ENCODE peak calls at places on chromosomes 2 and 18, in six cellular contexts. One of them, this sample, is unnamed.

GRCh38 chr2:122635649-122636496 is 880.4 kb downstream of the TSN start:
- DNase-seq in heart right ventricle: no peak
- DNase-seq in stomach: no peak
- DNase-seq in fibroblast of villous mesenchyme: peak
- DNase-seq in hepatocyte: no peak
- DNase-seq in A549: no peak
- DNase-seq in this sample: no peak

GRCh38 chr18:12862467-12862866 is 21.6 kb downstream of the PTPN2 start:
- DNase-seq in stomach: peak
- DNase-seq in A549: no peak
- DNase-seq in fibroblast of villous mesenchyme: no peak
- DNase-seq in hepatocyte: peak
- DNase-seq in heart right ventricle: no peak
- DNase-seq in this sample: no peak

GRCh38 chr2:20092226-20092900 is 40.9 kb upstream of the LAPTM4A start:
- DNase-seq in hepatocyte: no peak
- DNase-seq in fibroblast of villous mesenchyme: no peak
- DNase-seq in heart right ventricle: no peak
- DNase-seq in stomach: no peak
- DNase-seq in A549: no peak
- DNase-seq in this sample: no peak

GRCh38 chr2:190507135-190507534 is 27.4 kb downstream of the NEMP2 start:
- DNase-seq in fibroblast of villous mesenchyme: no peak
- DNase-seq in stomach: no peak
- DNase-seq in hepatocyte: no peak
- DNase-seq in A549: no peak
- DNase-seq in heart right ventricle: no peak
- DNase-seq in this sample: no peak

GRCh38 chr2:26632624-26633185 is 8.5 kb downstream of the CIB4 start:
- DNase-seq in fibroblast of villous mesenchyme: no peak
- DNase-seq in stomach: no peak
- DNase-seq in hepatocyte: no peak
- DNase-seq in A549: no peak
- DNase-seq in heart right ventricle: no peak
- DNase-seq in this sample: no peak

GRCh38 chr2:8684421-8684884 is 2.6 kb downstream of the ID2 start:
- DNase-seq in fibroblast of villous mesenchyme: no peak
- DNase-seq in stomach: no peak
- DNase-seq in hepatocyte: no peak
- DNase-seq in A549: peak
- DNase-seq in heart right ventricle: no peak
- DNase-seq in this sample: no peak

GRCh38 chr2:60963176-60963575 is 54.3 kb upstream of the PEX13 start:
- DNase-seq in fibroblast of villous mesenchyme: no peak
- DNase-seq in heart right ventricle: no peak
- DNase-seq in A549: no peak
- DNase-seq in hepatocyte: no peak
- DNase-seq in stomach: peak
- DNase-seq in this sample: no peak

GRCh38 chr2:121727332-121727731 is 9.3 kb downstream of the NIFK start:
- DNase-seq in A549: no peak
- DNase-seq in hepatocyte: no peak
- DNase-seq in fibroblast of villous mesenchyme: no peak
- DNase-seq in heart right ventricle: no peak
- DNase-seq in stomach: no peak
- DNase-seq in this sample: no peak

GRCh38 chr2:136424112-136424511 is 306.2 kb upstream of the CXCR4 start:
- DNase-seq in heart right ventricle: no peak
- DNase-seq in A549: no peak
- DNase-seq in fibroblast of villous mesenchyme: no peak
- DNase-seq in stomach: no peak
- DNase-seq in hepatocyte: no peak
- DNase-seq in this sample: no peak

GRCh38 chr2:238653436-238654109 is 194.3 kb upstream of the TWIST2 start:
- DNase-seq in heart right ventricle: no peak
- DNase-seq in stomach: no peak
- DNase-seq in A549: no peak
- DNase-seq in fibroblast of villous mesenchyme: no peak
- DNase-seq in hepatocyte: no peak
- DNase-seq in this sample: no peak

GRCh38 chr2:159226059-159226461 is 60.4 kb downstream of the WDSUB1 start:
- DNase-seq in fibroblast of villous mesenchyme: peak
- DNase-seq in heart right ventricle: no peak
- DNase-seq in stomach: peak
- DNase-seq in A549: peak
- DNase-seq in hepatocyte: no peak
- DNase-seq in this sample: no peak

GRCh38 chr2:217666338-217666737 is 336.5 kb downstream of the TNS1 start:
- DNase-seq in fibroblast of villous mesenchyme: no peak
- DNase-seq in A549: no peak
- DNase-seq in hepatocyte: no peak
- DNase-seq in heart right ventricle: no peak
- DNase-seq in stomach: no peak
- DNase-seq in this sample: no peak

GRCh38 chr18:79944126-79944731 is 7.2 kb downstream of the SLC66A2 start:
- DNase-seq in fibroblast of villous mesenchyme: no peak
- DNase-seq in A549: no peak
- DNase-seq in stomach: peak
- DNase-seq in heart right ventricle: no peak
- DNase-seq in hepatocyte: no peak
- DNase-seq in this sample: peak

GRCh38 chr2:55012648-55013484 is 37.4 kb downstream of the RTN4 start:
- DNase-seq in fibroblast of villous mesenchyme: no peak
- DNase-seq in stomach: no peak
- DNase-seq in hepatocyte: no peak
- DNase-seq in heart right ventricle: no peak
- DNase-seq in A549: no peak
- DNase-seq in this sample: no peak

GRCh38 chr2:241063093-241063551 is 39.0 kb downstream of the MTERF4 start:
- DNase-seq in A549: no peak
- DNase-seq in heart right ventricle: no peak
- DNase-seq in fibroblast of villous mesenchyme: no peak
- DNase-seq in hepatocyte: no peak
- DNase-seq in stomach: no peak
- DNase-seq in this sample: no peak

GRCh38 chr2:209933499-209934458 is 68.7 kb upstream of the RPE start:
- DNase-seq in A549: no peak
- DNase-seq in hepatocyte: peak
- DNase-seq in heart right ventricle: no peak
- DNase-seq in fibroblast of villous mesenchyme: peak
- DNase-seq in stomach: peak
- DNase-seq in this sample: peak

GRCh38 chr2:42112418-42112817 is 56.7 kb upstream of the EML4 start:
- DNase-seq in stomach: no peak
- DNase-seq in heart right ventricle: no peak
- DNase-seq in fibroblast of villous mesenchyme: no peak
- DNase-seq in A549: no peak
- DNase-seq in hepatocyte: no peak
- DNase-seq in this sample: no peak

GRCh38 chr2:78351208-78351607 is 674.3 kb upstream of the REG3G start:
- DNase-seq in heart right ventricle: no peak
- DNase-seq in A549: peak
- DNase-seq in stomach: no peak
- DNase-seq in hepatocyte: peak
- DNase-seq in fibroblast of villous mesenchyme: no peak
- DNase-seq in this sample: no peak

GRCh38 chr2:235268535-235268934 is 225.3 kb upstream of the AGAP1 start:
- DNase-seq in hepatocyte: no peak
- DNase-seq in A549: peak
- DNase-seq in heart right ventricle: no peak
- DNase-seq in fibroblast of villous mesenchyme: peak
- DNase-seq in stomach: no peak
- DNase-seq in this sample: no peak

GRCh38 chr2:232339121-232340081 is 39.1 kb upstream of the ALPP start:
- DNase-seq in fibroblast of villous mesenchyme: no peak
- DNase-seq in heart right ventricle: no peak
- DNase-seq in stomach: no peak
- DNase-seq in A549: no peak
- DNase-seq in hepatocyte: no peak
- DNase-seq in this sample: no peak

GRCh38 chr18:7872569-7872968 is 305.5 kb downstream of the PTPRM start:
- DNase-seq in hepatocyte: peak
- DNase-seq in stomach: no peak
- DNase-seq in fibroblast of villous mesenchyme: peak
- DNase-seq in heart right ventricle: no peak
- DNase-seq in A549: peak
- DNase-seq in this sample: no peak

GRCh38 chr18:79203017-79203605 is 133.9 kb downstream of the ATP9B start:
- DNase-seq in fibroblast of villous mesenchyme: no peak
- DNase-seq in hepatocyte: no peak
- DNase-seq in stomach: no peak
- DNase-seq in A549: no peak
- DNase-seq in heart right ventricle: no peak
- DNase-seq in this sample: no peak

GRCh38 chr2:69742170-69742952 is 427 bp downstream of the ANXA4 start:
- DNase-seq in fibroblast of villous mesenchyme: no peak
- DNase-seq in heart right ventricle: no peak
- DNase-seq in hepatocyte: no peak
- DNase-seq in stomach: no peak
- DNase-seq in A549: peak
- DNase-seq in this sample: no peak

GRCh38 chr2:109470121-109470921 is 143.4 kb downstream of the SEPTIN10 start:
- DNase-seq in stomach: no peak
- DNase-seq in A549: peak
- DNase-seq in hepatocyte: peak
- DNase-seq in fibroblast of villous mesenchyme: peak
- DNase-seq in heart right ventricle: no peak
- DNase-seq in this sample: no peak

GRCh38 chr2:45763256-45763655 is 111.8 kb downstream of the PRKCE start:
- DNase-seq in heart right ventricle: no peak
- DNase-seq in fibroblast of villous mesenchyme: peak
- DNase-seq in stomach: no peak
- DNase-seq in hepatocyte: no peak
- DNase-seq in A549: no peak
- DNase-seq in this sample: no peak

GRCh38 chr2:24258718-24259117 is 83.9 kb downstream of the FAM228A start:
- DNase-seq in stomach: no peak
- DNase-seq in heart right ventricle: no peak
- DNase-seq in hepatocyte: no peak
- DNase-seq in fibroblast of villous mesenchyme: no peak
- DNase-seq in A549: no peak
- DNase-seq in this sample: no peak

GRCh38 chr18:25144835-25145234 is 207.1 kb downstream of the ZNF521 start:
- DNase-seq in heart right ventricle: peak
- DNase-seq in A549: no peak
- DNase-seq in hepatocyte: no peak
- DNase-seq in stomach: no peak
- DNase-seq in fibroblast of villous mesenchyme: peak
- DNase-seq in this sample: no peak

GRCh38 chr2:63617360-63617759 is 28.6 kb downstream of the MDH1 start:
- DNase-seq in fibroblast of villous mesenchyme: no peak
- DNase-seq in stomach: no peak
- DNase-seq in A549: no peak
- DNase-seq in hepatocyte: no peak
- DNase-seq in heart right ventricle: no peak
- DNase-seq in this sample: no peak
- H3K4me3 ChIP-seq in fibroblast of villous mesenchyme: no peak
- H3K4me3 ChIP-seq in stomach: no peak
- H3K4me3 ChIP-seq in A549: no peak
- H3K4me3 ChIP-seq in hepatocyte: no peak
- H3K4me3 ChIP-seq in heart right ventricle: no peak
- H3K4me3 ChIP-seq in this sample: no peak

GRCh38 chr18:55406374-55407045 is 181.5 kb downstream of the TCF4 start:
- DNase-seq in stomach: no peak
- DNase-seq in hepatocyte: no peak
- DNase-seq in A549: no peak
- DNase-seq in fibroblast of villous mesenchyme: no peak
- DNase-seq in heart right ventricle: no peak
- DNase-seq in this sample: no peak

GRCh38 chr18:55407191-55407590 is 180.8 kb downstream of the TCF4 start:
- DNase-seq in hepatocyte: no peak
- DNase-seq in heart right ventricle: no peak
- DNase-seq in fibroblast of villous mesenchyme: no peak
- DNase-seq in stomach: no peak
- DNase-seq in A549: no peak
- DNase-seq in this sample: no peak

GRCh38 chr18:55404811-55405654 is 183.0 kb downstream of the TCF4 start:
- DNase-seq in heart right ventricle: no peak
- DNase-seq in hepatocyte: no peak
- DNase-seq in stomach: no peak
- DNase-seq in A549: no peak
- DNase-seq in fibroblast of villous mesenchyme: peak
- DNase-seq in this sample: no peak

GRCh38 chr18:55404136-55404810 is 183.7 kb downstream of the TCF4 start:
- DNase-seq in A549: no peak
- DNase-seq in hepatocyte: no peak
- DNase-seq in stomach: no peak
- DNase-seq in fibroblast of villous mesenchyme: no peak
- DNase-seq in heart right ventricle: no peak
- DNase-seq in this sample: no peak

GRCh38 chr18:55405655-55406373 is 182.2 kb downstream of the TCF4 start:
- DNase-seq in fibroblast of villous mesenchyme: peak
- DNase-seq in stomach: peak
- DNase-seq in A549: peak
- DNase-seq in heart right ventricle: peak
- DNase-seq in hepatocyte: peak
- DNase-seq in this sample: peak
- TF ChIP-seq CTCF in fibroblast of villous mesenchyme: peak
- TF ChIP-seq CTCF in stomach: no peak
- TF ChIP-seq CTCF in A549: no peak
- TF ChIP-seq CTCF in heart right ventricle: no peak
- TF ChIP-seq CTCF in hepatocyte: no peak
- TF ChIP-seq CTCF in this sample: no peak

GRCh38 chr18:45151645-45152044 is 463.6 kb upstream of the SLC14A2 start:
- DNase-seq in fibroblast of villous mesenchyme: no peak
- DNase-seq in hepatocyte: no peak
- DNase-seq in stomach: no peak
- DNase-seq in heart right ventricle: no peak
- DNase-seq in A549: no peak
- DNase-seq in this sample: no peak

GRCh38 chr18:45155526-45155925 is 459.8 kb upstream of the SLC14A2 start:
- DNase-seq in fibroblast of villous mesenchyme: no peak
- DNase-seq in A549: no peak
- DNase-seq in stomach: no peak
- DNase-seq in heart right ventricle: no peak
- DNase-seq in hepatocyte: no peak
- DNase-seq in this sample: no peak

DNA sequence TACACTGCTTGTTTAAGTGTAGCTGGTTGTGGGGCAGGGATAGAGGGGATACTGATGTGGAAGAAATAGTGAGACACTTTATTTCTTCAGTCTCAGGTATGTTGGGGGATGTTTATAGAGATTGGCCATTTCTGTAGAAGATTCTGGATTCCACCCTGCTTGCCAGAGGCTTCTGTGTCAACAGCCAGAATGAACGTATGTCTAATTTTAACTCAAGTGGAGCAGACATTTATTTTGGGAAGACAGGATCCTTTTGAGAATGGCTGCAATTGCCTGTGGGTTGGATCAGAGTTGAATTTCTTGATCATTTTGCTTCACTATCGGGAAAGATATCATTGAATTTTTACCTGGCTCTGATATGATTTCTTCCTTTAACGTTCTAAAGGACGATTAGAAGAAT is 465.6 kb upstream of the SLC14A2 start:
- DNase-seq in heart right ventricle: no peak
- DNase-seq in hepatocyte: no peak
- DNase-seq in fibroblast of villous mesenchyme: no peak
- DNase-seq in A549: no peak
- DNase-seq in stomach: no peak
- DNase-seq in this sample: no peak
- H3K4me3 ChIP-seq in heart right ventricle: no peak
- H3K4me3 ChIP-seq in hepatocyte: no peak
- H3K4me3 ChIP-seq in fibroblast of villous mesenchyme: no peak
- H3K4me3 ChIP-seq in A549: no peak
- H3K4me3 ChIP-seq in stomach: no peak
- H3K4me3 ChIP-seq in this sample: no peak

GRCh38 chr18:23207994-23208393 is 72.7 kb downstream of the CABLES1 start:
- DNase-seq in hepatocyte: no peak
- DNase-seq in stomach: no peak
- DNase-seq in fibroblast of villous mesenchyme: no peak
- DNase-seq in heart right ventricle: no peak
- DNase-seq in A549: no peak
- DNase-seq in this sample: no peak
- TF ChIP-seq CTCF in hepatocyte: no peak
- TF ChIP-seq CTCF in stomach: no peak
- TF ChIP-seq CTCF in fibroblast of villous mesenchyme: no peak
- TF ChIP-seq CTCF in heart right ventricle: no peak
- TF ChIP-seq CTCF in A549: no peak
- TF ChIP-seq CTCF in this sample: no peak